ENCODE peak calls at places on chromosomes 12 and 14, in ten cellular contexts. Z is upper lobe of left lung, D is colonic mucosa, K is psoas muscle, S is right lobe of liver, L is adrenal gland, U is astrocyte of the spinal cord, O is AG09309, W is neural progenitor cell, Q is heart left ventricle. A is an unnamed sample.

GRCh38 chr12:111271674-111272418 is 97.0 kb downstream of the PHETA1 start:
- DNase-seq in Q (no peak), Z (no peak), L (no peak), O (no peak), W (no peak), U (no peak), S (no peak), D (no peak), K (no peak), A (no peak)

GRCh38 chr12:58765653-58766554 is 154.4 kb downstream of the LRIG3 start:
- DNase-seq in D (no peak), W (no peak), U (peak), Z (no peak), O (no peak), Q (no peak), S (no peak), K (no peak), L (no peak), A (no peak)

GRCh38 chr12:91772411-91772810 is 373.2 kb downstream of the BTG1 start:
- DNase-seq in Q (no peak), L (no peak), K (no peak), D (no peak), W (no peak), O (no peak), S (no peak), U (no peak), Z (no peak), A (peak)

GRCh38 chr12:91980345-91980744 is 165.3 kb downstream of the BTG1 start:
- DNase-seq in Z (no peak), U (no peak), W (no peak), K (no peak), Q (no peak), D (no peak), S (no peak), O (no peak), L (no peak), A (no peak)

GRCh38 chr12:124047045-124047566 is 74.1 kb downstream of the ZNF664 start:
- DNase-seq in Z (no peak), O (no peak), L (no peak), K (no peak), U (no peak), W (no peak), S (no peak), D (no peak), Q (no peak), A (no peak)

GRCh38 chr14:68857671-68858070 is 64.8 kb upstream of the ZFP36L1 start:
- DNase-seq in S (no peak), D (no peak), W (no peak), O (no peak), K (no peak), U (no peak), Q (no peak), L (no peak), Z (no peak), A (no peak)

GRCh38 chr12:10097521-10097920 is 1.3 kb downstream of the CLEC1A start:
- DNase-seq in Q (no peak), L (no peak), W (no peak), O (peak), D (no peak), S (no peak), U (peak), Z (no peak), K (no peak), A (no peak)

GRCh38 chr12:55582066-55582465 is 9.8 kb downstream of the OR2AP1 start:
- DNase-seq in O (no peak), Q (no peak), Z (no peak), W (no peak), K (no peak), L (no peak), U (no peak), D (no peak), S (no peak), A (no peak)

GRCh38 chr14:105087963-105088811 is 23.0 kb upstream of the GPR132 start:
- DNase-seq in O (no peak), Q (peak), K (peak), W (peak), S (no peak), U (peak), Z (peak), L (peak), D (peak), A (peak)

GRCh38 chr14:33811731-33812130 is 139.1 kb downstream of the EGLN3 start:
- DNase-seq in U (no peak), Q (no peak), W (no peak), L (no peak), Z (no peak), O (no peak), D (no peak), K (no peak), S (no peak), A (no peak)

GRCh38 chr14:75010472-75010871 is 7.8 kb downstream of the EIF2B2 start:
- DNase-seq in S (no peak), Z (no peak), Q (no peak), W (no peak), D (no peak), L (no peak), O (no peak), U (no peak), K (no peak), A (no peak)

GRCh38 chr14:52703225-52703624 is 3.8 kb upstream of the PSMC6 start:
- DNase-seq in Z (peak), O (peak), D (peak), K (peak), Q (peak), S (no peak), L (peak), W (no peak), U (peak), A (peak)

GRCh38 chr12:2456813-2457186 is 338.0 kb upstream of the FKBP4 start:
- DNase-seq in Z (peak), U (no peak), Q (no peak), S (no peak), W (no peak), O (no peak), K (no peak), L (no peak), D (no peak), A (no peak)

GRCh38 chr14:100875126-100875525 is 28.4 kb downstream of the RTL1 start:
- DNase-seq in Z (no peak), W (no peak), O (no peak), S (peak), D (no peak), L (no peak), U (no peak), K (no peak), Q (peak), A (no peak)

GRCh38 chr12:9869307-9870161 is at the start of gene CLEC2B:
- DNase-seq in U (peak), D (no peak), L (no peak), W (peak), S (no peak), O (peak), Z (no peak), Q (no peak), K (no peak), A (peak)

GRCh38 chr12:42097971-42098370 is 46.7 kb downstream of the GXYLT1 start:
- DNase-seq in Z (no peak), U (no peak), D (no peak), S (no peak), W (no peak), Q (no peak), K (no peak), L (no peak), O (no peak), A (no peak)

GRCh38 chr14:104610749-104611310 is 6.3 kb upstream of the TMEM179 start:
- DNase-seq in U (no peak), D (no peak), K (no peak), L (no peak), W (no peak), Q (no peak), Z (no peak), S (no peak), O (no peak), A (no peak)

GRCh38 chr12:96495841-96496545 is 6.6 kb downstream of the CFAP54 start:
- DNase-seq in S (no peak), O (no peak), Q (no peak), L (no peak), U (no peak), W (no peak), D (no peak), K (no peak), Z (no peak), A (no peak)

GRCh38 chr14:94110552-94111181 is at the start of gene IFI27:
- DNase-seq in S (no peak), L (peak), D (peak), K (peak), W (no peak), U (peak), Q (peak), Z (peak), O (no peak), A (peak)

DNA sequence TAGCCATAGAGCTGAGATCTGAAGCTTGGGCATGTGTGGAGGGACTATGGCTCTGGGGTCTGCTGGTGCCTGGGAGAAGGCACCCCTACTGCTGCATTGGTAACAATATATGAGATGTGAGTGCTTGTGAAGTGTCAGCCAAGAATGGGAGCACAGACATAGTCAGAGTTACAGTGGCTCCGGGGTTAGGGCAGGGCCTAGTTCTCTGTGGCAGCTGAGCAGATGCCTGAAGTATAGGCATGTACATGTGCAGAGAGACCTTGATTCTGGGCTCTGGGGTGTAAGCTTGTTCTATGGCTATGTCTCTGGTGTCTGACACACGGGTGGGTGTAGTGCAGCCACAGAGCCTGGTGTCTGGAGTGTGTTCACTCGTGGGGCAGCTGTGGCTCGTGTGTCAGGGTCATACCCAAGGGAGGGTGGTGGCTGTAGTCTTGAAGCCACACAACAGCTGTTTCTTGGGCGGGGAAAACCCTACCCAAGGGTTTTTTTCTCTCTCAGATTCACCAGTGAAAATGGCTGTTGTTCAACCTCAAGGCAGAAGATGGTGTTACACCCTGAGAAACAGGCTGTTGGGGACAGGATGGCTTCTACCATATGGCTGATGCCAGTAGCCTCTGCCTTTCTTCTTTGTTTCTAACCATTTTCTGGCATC is 11.9 kb upstream of the TCL1A start:
- DNase-seq in L (no peak), Q (no peak), W (no peak), O (no peak), Z (no peak), D (no peak), U (no peak), K (no peak), S (no peak), A (no peak)
- TF ChIP-seq CTCF in L (no peak), Q (no peak), W (no peak), O (no peak), Z (no peak), D (no peak), U (no peak), K (no peak), S (no peak), A (no peak)

GRCh38 chr14:58747181-58747580 is 109.4 kb downstream of the DACT1 start:
- DNase-seq in L (peak), U (peak), W (no peak), D (peak), Q (no peak), Z (peak), O (peak), S (peak), K (peak), A (peak)
- H3K4me3 ChIP-seq in L (no peak), U (no peak), W (no peak), D (no peak), Q (no peak), Z (no peak), O (no peak), S (no peak), K (no peak), A (no peak)

GRCh38 chr12:89432396-89432795 is 80.1 kb upstream of the DUSP6 start:
- DNase-seq in K (no peak), O (no peak), Q (no peak), W (no peak), Z (no peak), U (no peak), S (no peak), L (no peak), D (no peak), A (no peak)

GRCh38 chr12:89429539-89429938 is 77.2 kb upstream of the DUSP6 start:
- DNase-seq in K (no peak), U (no peak), O (no peak), L (no peak), Q (no peak), S (no peak), D (no peak), W (no peak), Z (no peak), A (no peak)

GRCh38 chr12:89424394-89424793 is 72.1 kb upstream of the DUSP6 start:
- DNase-seq in W (no peak), Z (no peak), D (no peak), L (no peak), Q (no peak), O (no peak), U (no peak), K (no peak), S (no peak), A (no peak)

GRCh38 chr12:89424846-89425245 is 72.5 kb upstream of the DUSP6 start:
- DNase-seq in W (no peak), L (no peak), U (no peak), Z (no peak), S (no peak), O (no peak), Q (no peak), D (no peak), K (no peak), A (no peak)

DNA sequence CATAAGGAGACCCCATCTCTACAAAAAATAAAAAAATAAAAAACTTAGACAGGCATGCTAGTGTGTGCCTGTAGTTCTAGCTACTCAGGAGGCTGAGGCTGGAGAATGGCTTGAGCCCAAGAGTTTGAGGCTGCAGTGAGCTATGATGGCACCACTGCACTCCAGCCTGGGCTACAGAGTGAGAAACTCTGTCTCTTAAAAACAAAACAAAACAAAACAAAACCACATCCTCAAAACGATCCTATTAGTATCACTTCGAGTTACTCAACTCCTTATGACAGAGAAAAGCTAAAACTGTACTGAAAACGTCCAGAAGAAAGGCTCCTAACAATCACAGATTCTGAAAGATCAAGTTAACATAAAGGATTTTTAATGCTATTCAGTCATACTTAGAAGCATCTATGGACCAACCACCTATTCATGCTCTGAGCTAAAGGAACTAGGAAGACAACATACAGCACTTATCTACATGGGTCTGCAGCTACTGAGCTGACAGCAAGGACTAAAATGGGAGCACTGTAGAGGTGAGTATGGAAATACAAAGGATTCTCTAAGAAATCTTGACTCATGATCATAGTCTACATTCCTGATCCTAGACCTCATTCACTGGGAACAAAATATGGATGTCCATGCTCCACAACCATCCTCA is 75.3 kb upstream of the DUSP6 start:
- DNase-seq in K (no peak), Q (no peak), W (no peak), Z (no peak), L (no peak), S (no peak), U (no peak), D (no peak), O (no peak), A (no peak)
- TF ChIP-seq CTCF in K (no peak), Q (no peak), W (no peak), Z (no peak), L (no peak), S (no peak), U (no peak), D (no peak), O (no peak), A (no peak)

DNA sequence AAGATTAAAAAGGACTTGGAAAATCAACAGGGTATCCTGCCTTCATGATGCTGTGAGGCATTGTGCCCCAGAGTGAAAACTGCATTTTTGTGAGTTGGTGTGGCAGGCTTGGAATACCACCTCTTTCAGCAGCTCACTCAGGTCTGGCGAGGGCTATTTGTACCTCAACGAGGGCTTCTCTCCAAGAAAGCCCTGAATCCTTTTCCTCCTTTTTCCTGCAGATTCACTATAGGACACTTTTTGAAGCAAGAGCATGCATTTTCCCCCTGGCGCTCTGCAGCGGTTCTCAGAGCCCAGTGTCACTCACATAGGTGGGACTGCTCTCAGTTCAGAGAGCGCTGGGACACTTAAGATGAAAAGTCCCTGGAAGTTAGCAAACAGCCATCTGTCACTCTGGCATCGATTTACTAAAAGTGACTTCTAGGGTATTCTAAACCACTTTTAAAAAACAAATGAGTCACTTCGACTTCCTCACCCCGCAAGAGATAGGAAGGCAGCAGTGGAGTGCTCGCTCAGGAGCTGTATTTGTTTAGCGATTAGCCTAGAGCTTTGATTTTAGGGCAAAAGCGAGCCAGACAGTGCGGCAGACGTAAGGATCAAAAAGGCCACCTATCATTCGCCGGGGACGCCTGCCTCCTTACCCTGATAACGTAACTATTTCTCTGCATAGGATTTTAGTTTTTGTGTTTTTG is 782 bp upstream of the LGR5 start:
- DNase-seq in D (no peak), S (no peak), U (peak), K (no peak), O (no peak), Q (no peak), W (peak), Z (no peak), L (no peak), A (peak)
- H3K4me3 ChIP-seq in D (peak), S (no peak), U (peak), K (peak), O (peak), Q (peak), W (peak), Z (peak), L (no peak), A (no peak)

DNA sequence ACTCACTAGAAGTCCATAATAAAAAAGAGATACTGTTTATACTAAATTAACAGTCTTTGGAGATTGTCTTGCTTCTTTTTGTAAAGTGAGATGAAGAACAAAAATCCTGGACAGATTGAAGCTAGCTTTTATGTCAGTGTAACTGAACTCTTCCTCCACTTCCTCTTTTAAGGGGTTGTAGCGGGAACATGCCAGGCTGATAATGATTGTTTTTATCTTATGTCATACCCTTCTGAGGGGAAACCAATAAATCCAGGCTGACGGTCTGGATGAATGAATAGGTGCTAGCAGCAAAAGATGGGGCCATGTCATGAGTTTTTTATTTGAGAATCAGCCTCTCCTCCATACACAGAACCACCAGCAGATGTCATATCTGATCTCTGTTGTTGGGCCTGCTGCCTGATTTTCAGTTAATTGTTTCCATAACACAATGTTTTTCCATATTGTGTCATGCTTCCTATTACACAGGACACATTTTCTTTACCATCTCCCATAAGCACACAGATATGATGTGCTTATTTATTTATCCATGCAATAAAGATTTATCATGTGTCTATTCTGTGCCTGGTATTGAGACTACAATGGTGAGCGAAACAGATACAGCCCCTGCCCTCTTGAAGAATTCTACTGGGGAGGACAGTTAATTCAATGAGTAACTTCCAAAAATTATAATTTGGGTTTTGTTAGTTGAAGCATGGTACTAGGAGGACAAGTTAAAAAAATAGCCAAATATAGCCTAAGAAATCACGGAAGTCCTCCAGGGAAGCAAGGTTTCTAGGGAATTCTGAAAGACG is 33.5 kb upstream of the CRY1 start:
- DNase-seq in Z (no peak), S (no peak), D (no peak), L (no peak), O (no peak), K (no peak), U (peak), W (no peak), Q (no peak), A (peak)
- TF ChIP-seq CTCF in Z (no peak), S (no peak), D (no peak), L (no peak), O (peak), K (no peak), U (peak), W (peak), Q (no peak), A (peak)